ENCODE peak calls at places on chromosomes 13 and 19, in six cellular contexts. B is AG04450, T is NCI-H345, P is substantia nigra, V is A549, Z is activated T-cell treated with anti-CD3 and anti-CD28 coated beads for 4 hours. N is an unnamed sample.

GRCh38 chr19:3034845-3035541 is 5.9 kb upstream of the TLE2 start:
- DNase-seq in B (no peak), V (no peak), T (no peak), P (no peak), Z (no peak), N (no peak)

GRCh38 chr13:75704194-75704941 is 68.2 kb downstream of the LMO7 start:
- DNase-seq in V (no peak), Z (no peak), B (peak), P (no peak), T (no peak), N (no peak)

GRCh38 chr19:47310819-47311218 is 1.2 kb downstream of the C5AR1 start:
- DNase-seq in T (peak), B (no peak), P (no peak), V (peak), Z (no peak), N (no peak)

GRCh38 chr19:41799444-41800000 is 3.1 kb downstream of the CEACAM3 start:
- DNase-seq in V (no peak), B (no peak), T (no peak), Z (no peak), P (no peak), N (no peak)

GRCh38 chr19:3683405-3683865 is 16.8 kb downstream of the PIP5K1C start:
- DNase-seq in V (no peak), T (no peak), Z (no peak), B (no peak), P (no peak), N (no peak)

GRCh38 chr13:24997367-24997967 is 98.5 kb upstream of the PABPC3 start:
- DNase-seq in P (no peak), T (peak), Z (no peak), V (peak), B (no peak), N (no peak)

GRCh38 chr13:50612717-50613116 is 230.8 kb downstream of the DLEU7 start:
- DNase-seq in B (no peak), V (no peak), Z (no peak), T (no peak), P (no peak), N (no peak)

GRCh38 chr13:28631792-28632191 is 27.1 kb upstream of the POMP start:
- DNase-seq in T (no peak), B (no peak), Z (no peak), P (no peak), V (no peak), N (no peak)

GRCh38 chr13:30892966-30893365 is 13.1 kb upstream of the MEDAG start:
- DNase-seq in B (no peak), V (peak), T (no peak), Z (no peak), P (no peak), N (no peak)

GRCh38 chr13:48804836-48805601 is 151.3 kb downstream of the CYSLTR2 start:
- DNase-seq in B (no peak), P (no peak), T (no peak), V (no peak), Z (no peak), N (no peak)

GRCh38 chr19:10402441-10403038 is 802 bp downstream of the CDC37 start:
- DNase-seq in Z (no peak), B (no peak), T (no peak), P (no peak), V (no peak), N (no peak)

GRCh38 chr19:38148337-38148736 is 75.7 kb downstream of the DPF1 start:
- DNase-seq in Z (no peak), V (no peak), P (no peak), B (no peak), T (no peak), N (no peak)

GRCh38 chr13:113862766-113863510 is 938 bp downstream of the GAS6 start:
- DNase-seq in T (peak), Z (no peak), B (no peak), V (peak), P (peak), N (no peak)

GRCh38 chr13:58908019-58908679 is 1255.6 kb downstream of the DIAPH3 start:
- DNase-seq in Z (no peak), T (no peak), B (no peak), P (no peak), V (no peak), N (no peak)

GRCh38 chr13:28714651-28715050 is 4.1 kb downstream of the SLC46A3 start:
- DNase-seq in B (no peak), V (no peak), Z (no peak), P (no peak), T (no peak), N (no peak)

GRCh38 chr19:4977299-4978174 is 8.6 kb downstream of the KDM4B start:
- DNase-seq in Z (no peak), P (peak), V (no peak), B (peak), T (peak), N (no peak)

GRCh38 chr19:19775891-19776205 is 42.9 kb upstream of the ZNF14 start:
- DNase-seq in Z (no peak), V (no peak), P (no peak), B (no peak), T (no peak), N (no peak)

GRCh38 chr13:95552539-95553270 is at the start of gene CLDN10:
- DNase-seq in P (peak), B (no peak), Z (no peak), T (peak), V (no peak), N (no peak)

GRCh38 chr13:40595693-40596092 is 70.7 kb downstream of the FOXO1 start:
- DNase-seq in T (no peak), P (no peak), Z (no peak), V (no peak), B (no peak), N (no peak)

GRCh38 chr13:48530833-48531232 is 2.0 kb downstream of the RCBTB2 start:
- DNase-seq in V (no peak), T (no peak), B (no peak), P (no peak), Z (no peak), N (no peak)

GRCh38 chr19:6481541-6482342 is at the start of gene DENND1C:
- DNase-seq in P (peak), Z (peak), B (no peak), V (no peak), T (no peak), N (peak)

N was measured in HuH-7.5.